ENCODE peak calls at places on chromosomes 11 and 22, in ten cellular contexts. Z is ovary, M is uterus, X is right lobe of liver, I is upper lobe of left lung, S is gastrocnemius medialis, D is IMR-90, Y is HCT116, L is HepG2, U is adrenal gland. A is an unnamed sample.

GRCh38 chr22:17788528-17789378 is 14.5 kb upstream of the BID start:
- DNase-seq in Z (no peak), M (no peak), X (no peak), I (no peak), S (no peak), D (no peak), Y (no peak), L (no peak), U (no peak), A (no peak)

GRCh38 chr22:19499236-19499879 is 19.6 kb downstream of the CDC45 start:
- DNase-seq in Z (no peak), M (no peak), X (no peak), I (no peak), S (no peak), D (no peak), Y (no peak), L (no peak), U (no peak), A (no peak)

GRCh38 chr22:24592144-24592845 is 578 bp downstream of the LRRC75B start:
- DNase-seq in Z (peak; percentile 36), M (no peak), X (no peak), I (no peak), S (no peak), D (no peak), Y (no peak), L (no peak), U (no peak), A (no peak)

GRCh38 chr22:26671317-26672059 is 14.1 kb downstream of the MIAT start:
- DNase-seq in Z (peak; percentile 30), M (peak; percentile 47), X (peak; percentile 49), I (peak; percentile 31), S (no peak), D (no peak), Y (no peak), L (no peak), U (no peak), A (peak; percentile 51)

GRCh38 chr22:42562684-42563083 is 8.9 kb downstream of the SERHL2 start:
- DNase-seq in Z (peak; percentile 36), M (no peak), X (no peak), I (no peak), S (no peak), D (no peak), Y (no peak), L (no peak), U (no peak), A (no peak)

GRCh38 chr11:44950036-44950624 is 553 bp downstream of the TP53I11 start:
- DNase-seq in Z (peak; percentile 19), M (no peak), X (peak; percentile 54), I (peak; percentile 38), S (no peak), D (no peak), Y (no peak), L (no peak), U (no peak), A (peak; percentile 90)

GRCh38 chr11:135074397-135074998 is 662.5 kb upstream of the B3GAT1 start:
- DNase-seq in Z (no peak), M (no peak), X (no peak), I (no peak), S (no peak), D (no peak), Y (no peak), L (no peak), U (no peak), A (no peak)

GRCh38 chr11:9732453-9732852 is 68.6 kb downstream of the SWAP70 start:
- DNase-seq in Z (no peak), M (no peak), X (no peak), I (no peak), S (no peak), D (no peak), Y (no peak), L (no peak), U (no peak), A (no peak)

GRCh38 chr11:113574171-113574570 is 99.0 kb upstream of the DRD2 start:
- DNase-seq in Z (no peak), M (no peak), X (no peak), I (no peak), S (no peak), D (no peak), Y (no peak), L (no peak), U (no peak), A (peak; percentile 57)

GRCh38 chr22:22060200-22061084 is 77.9 kb upstream of the TOP3B start:
- DNase-seq in Z (peak; percentile 28), M (peak; percentile 21), X (peak; percentile 79), I (peak; percentile 71), S (peak; percentile 16), D (peak; percentile 24), Y (peak; percentile 22), L (peak; percentile 40), U (peak; percentile 34), A (no peak)

GRCh38 chr11:65595921-65596281 is 301 bp upstream of the KCNK7 start:
- DNase-seq in Z (no peak), M (no peak), X (no peak), I (no peak), S (no peak), D (no peak), Y (no peak), L (no peak), U (no peak), A (no peak)

GRCh38 chr11:65596520-65596919 is 920 bp upstream of the KCNK7 start:
- DNase-seq in Z (no peak), M (no peak), X (no peak), I (no peak), S (no peak), D (no peak), Y (no peak), L (no peak), U (no peak), A (no peak)

GRCh38 chr11:65599216-65599954 is 3.8 kb upstream of the KCNK7 start:
- DNase-seq in Z (no peak), M (no peak), X (no peak), I (no peak), S (no peak), D (no peak), Y (no peak), L (no peak), U (no peak), A (no peak)

GRCh38 chr11:65599955-65600246 is 4.3 kb upstream of the KCNK7 start:
- DNase-seq in Z (no peak), M (no peak), X (no peak), I (no peak), S (no peak), D (no peak), Y (no peak), L (no peak), U (no peak), A (no peak)

GRCh38 chr11:65598258-65598699 is 2.7 kb upstream of the KCNK7 start:
- DNase-seq in Z (no peak), M (no peak), X (no peak), I (no peak), S (no peak), D (no peak), Y (no peak), L (no peak), U (no peak), A (no peak)
- TF ChIP-seq POLR2A in Z (no peak), M (no peak), X (no peak), I (no peak), S (no peak), D (no peak), Y (no peak), L (no peak), U (no peak), A (no peak)

DNA sequence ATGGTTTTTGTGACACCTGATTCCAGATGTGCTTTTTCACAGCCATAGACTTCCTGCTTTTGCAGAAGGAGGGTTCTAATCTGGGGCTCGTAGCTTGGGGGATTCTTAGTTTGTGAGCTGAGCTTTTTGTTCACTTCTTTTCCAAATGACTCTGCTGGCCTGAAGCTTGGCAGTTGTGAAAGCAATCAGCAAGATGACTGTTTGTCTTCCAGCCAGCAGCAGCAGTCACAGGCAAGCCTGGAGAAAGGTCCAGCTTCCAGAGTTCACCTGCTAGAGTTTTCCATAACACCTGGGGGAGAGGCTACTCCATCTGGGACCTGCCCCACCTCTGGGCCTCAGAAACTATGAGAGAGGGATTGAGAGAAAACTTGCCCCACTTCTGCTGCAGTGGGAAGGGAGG is 4.1 kb downstream of the MARK2 start:
- DNase-seq in Z (no peak), M (no peak), X (no peak), I (no peak), S (no peak), D (peak; percentile 32), Y (no peak), L (no peak), U (peak; percentile 54), A (no peak)
- H3K4me3 ChIP-seq in Z (no peak overlapping the region), M (no peak overlapping the region), X (no peak overlapping the region), I (no peak overlapping the region), S (no peak overlapping the region), D (no peak overlapping the region), Y (no peak overlapping the region), L (no peak overlapping the region), U (no peak overlapping the region), A (no peak overlapping the region)

DNA sequence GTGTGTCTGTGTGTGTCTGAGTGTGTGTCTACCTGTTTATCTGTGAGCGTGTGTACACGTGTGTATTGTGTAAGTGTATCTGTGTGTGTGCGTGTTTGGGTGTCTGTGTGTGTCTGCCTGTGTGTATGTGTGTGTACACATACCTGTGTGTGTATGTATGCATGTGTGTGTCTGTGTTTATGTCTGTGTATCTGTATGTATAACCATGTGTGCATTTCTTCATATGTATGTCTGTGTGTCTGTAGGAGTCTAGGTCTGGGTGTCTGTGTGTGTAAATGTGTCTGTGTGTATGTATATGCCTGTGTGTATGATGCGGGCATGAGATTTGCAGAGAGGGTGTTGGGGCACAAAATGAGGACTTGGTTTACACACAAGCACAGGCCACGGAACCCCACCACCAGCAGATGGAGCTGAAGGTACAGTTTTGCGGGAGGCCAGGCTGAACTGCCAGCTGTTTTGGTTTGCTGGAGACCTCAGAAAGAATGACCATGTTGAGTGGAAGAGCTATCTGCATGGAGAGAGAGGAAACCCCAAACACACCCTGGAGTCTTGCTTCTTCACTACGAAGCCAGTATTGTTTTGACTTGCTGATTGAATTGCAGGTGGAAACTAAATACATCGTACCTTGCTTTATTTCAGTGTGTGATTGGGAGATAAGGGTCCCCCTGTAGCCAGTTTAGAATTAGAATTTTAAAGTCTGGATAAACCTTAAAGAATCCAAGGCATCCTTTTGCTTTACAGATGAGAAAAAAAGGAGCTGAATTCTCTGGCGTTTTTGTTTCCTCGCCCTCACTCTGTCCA is 497.2 kb downstream of the NTM start:
- DNase-seq in Z (no peak), M (peak; percentile 19), X (peak; percentile 55), I (peak; percentile 29), S (peak; percentile 17), D (peak; percentile 89), Y (no peak), L (peak; percentile 20), U (peak; percentile 60), A (no peak)
- TF ChIP-seq CTCF in Z (no peak), M (peak; percentile 56), X (peak; percentile 62), I (peak; percentile 52), S (peak; percentile 24), D (peak; percentile 97), Y (no peak), L (peak; percentile 72), U (peak; percentile 33), A (no peak)

DNA sequence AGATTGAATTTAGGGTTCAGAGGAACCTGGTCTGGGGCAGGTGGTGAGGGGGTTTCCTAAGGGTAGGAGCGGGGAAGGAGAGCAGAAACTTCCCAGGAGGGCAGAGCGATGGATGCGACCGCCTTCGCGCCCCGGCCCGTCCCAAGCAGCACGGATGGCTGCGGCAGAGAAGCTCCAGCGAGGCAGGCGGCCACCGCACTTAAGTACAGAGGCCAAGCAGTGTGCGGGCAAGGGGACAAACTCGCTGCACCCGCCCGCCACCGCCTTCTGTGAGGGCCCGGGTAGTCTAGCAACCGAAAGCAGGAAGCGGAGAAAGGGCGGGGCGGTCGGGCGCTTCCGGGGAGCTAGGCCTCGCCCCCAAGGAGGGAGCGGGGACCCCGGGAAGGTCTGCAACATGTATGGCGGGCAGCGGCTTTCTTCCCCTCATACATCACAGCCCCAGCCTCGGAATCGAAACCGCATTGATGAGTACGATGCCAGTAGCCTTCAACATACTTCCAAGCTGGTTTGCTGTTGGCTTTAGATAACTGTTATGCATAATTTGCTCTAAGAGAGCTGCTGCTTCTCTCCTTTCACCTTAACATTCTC is at the start of gene AGBL2:
- DNase-seq in Z (peak; percentile 62), M (peak; percentile 50), X (peak; percentile 77), I (peak; percentile 83), S (peak; percentile 46), D (peak; percentile 50), Y (no peak), L (peak; percentile 68), U (peak; percentile 73), A (peak; percentile 65)
- TF ChIP-seq POLR2A in Z (peak; percentile 40), M (peak; percentile 65), X (peak; percentile 49), I (no peak), S (no peak), D (no peak), Y (no peak), L (peak; percentile 96), U (no peak), A (no peak)